ENCODE peak calls at places on chromosomes 11 and 22, in ten cellular contexts. K is OCI-LY7; R is astrocyte of the cerebellum; O is upper lobe of right lung; N is brain microvascular endothelial cell; Q is MM.1S; B is small intestine; C is naive thymus-derived CD4-positive, alpha-beta T cell; E is CD4-positive, CD25-positive, alpha-beta regulatory T cell; A is coronary artery. J is an unnamed sample.

GRCh38 chr11:73312806-73313403 is 4.8 kb downstream of the ARHGEF17 start:
- DNase-seq in K (no peak), R (no peak), O (no peak), N (peak), Q (no peak), B (no peak), C (no peak), E (no peak), A (no peak), J (no peak)

GRCh38 chr11:59187587-59187986 is 15.7 kb downstream of the DTX4 start:
- DNase-seq in K (no peak), R (no peak), O (peak), N (no peak), Q (no peak), B (peak), C (no peak), E (no peak), A (no peak), J (no peak)

GRCh38 chr11:65182258-65183170 is 786 bp downstream of the CAPN1 start:
- DNase-seq in K (peak), R (no peak), O (peak), N (no peak), Q (no peak), B (peak), C (no peak), E (no peak), A (no peak), J (no peak)

GRCh38 chr11:119320593-119321524 is 3.9 kb upstream of the MCAM start:
- DNase-seq in K (peak), R (no peak), O (peak), N (peak), Q (peak), B (peak), C (peak), E (peak), A (peak), J (no peak)

GRCh38 chr22:39915295-39915726 is 14.4 kb downstream of the GRAP2 start:
- DNase-seq in K (no peak), R (no peak), O (no peak), N (no peak), Q (no peak), B (no peak), C (no peak), E (no peak), A (no peak), J (no peak)

GRCh38 chr11:103682318-103683184 is 353.9 kb upstream of the DDI1 start:
- DNase-seq in K (peak), R (peak), O (no peak), N (peak), Q (peak), B (peak), C (peak), E (peak), A (peak), J (peak)

GRCh38 chr11:61162092-61162935 is 1.1 kb upstream of the VPS37C start:
- DNase-seq in K (peak), R (no peak), O (no peak), N (peak), Q (peak), B (peak), C (peak), E (peak), A (no peak), J (no peak)

GRCh38 chr22:36486619-36487384 is 5.4 kb upstream of the TXN2 start:
- DNase-seq in K (peak), R (no peak), O (no peak), N (peak), Q (peak), B (peak), C (peak), E (peak), A (no peak), J (peak)

GRCh38 chr22:45460288-45461109 is 42.2 kb upstream of the FBLN1 start:
- DNase-seq in K (no peak), R (no peak), O (no peak), N (no peak), Q (no peak), B (no peak), C (no peak), E (no peak), A (no peak), J (no peak)

GRCh38 chr11:31827458-31828206 is 16.5 kb upstream of the PAX6 start:
- DNase-seq in K (no peak), R (no peak), O (no peak), N (no peak), Q (no peak), B (no peak), C (no peak), E (no peak), A (no peak), J (no peak)

GRCh38 chr11:129275825-129276224 is 83.7 kb upstream of the ARHGAP32 start:
- DNase-seq in K (no peak), R (no peak), O (no peak), N (no peak), Q (no peak), B (peak), C (no peak), E (no peak), A (no peak), J (no peak)
- H3K4me3 ChIP-seq in K (no peak), R (no peak), O (no peak), N (no peak), Q (no peak), B (no peak), C (no peak), E (no peak), A (no peak), J (no peak)

GRCh38 chr11:78557236-78557635 is 17.4 kb downstream of the NARS2 start:
- DNase-seq in K (no peak), R (no peak), O (no peak), N (no peak), Q (no peak), B (no peak), C (no peak), E (no peak), A (no peak), J (no peak)

GRCh38 chr11:78562398-78562797 is 12.3 kb downstream of the NARS2 start:
- DNase-seq in K (no peak), R (peak), O (no peak), N (no peak), Q (no peak), B (no peak), C (no peak), E (no peak), A (no peak), J (no peak)

GRCh38 chr11:78560066-78560597 is 14.5 kb downstream of the NARS2 start:
- DNase-seq in K (no peak), R (no peak), O (no peak), N (no peak), Q (no peak), B (no peak), C (no peak), E (no peak), A (no peak), J (no peak)

GRCh38 chr11:78564037-78564888 is 10.4 kb downstream of the NARS2 start:
- DNase-seq in K (peak), R (peak), O (no peak), N (peak), Q (peak), B (peak), C (peak), E (peak), A (no peak), J (peak)

GRCh38 chr11:78560826-78561484 is 13.7 kb downstream of the NARS2 start:
- DNase-seq in K (no peak), R (no peak), O (no peak), N (no peak), Q (no peak), B (peak), C (no peak), E (no peak), A (no peak), J (no peak)
- H3K4me3 ChIP-seq in K (no peak), R (no peak), O (peak), N (no peak), Q (no peak), B (no peak), C (no peak), E (peak), A (peak), J (no peak)

GRCh38 chr22:38080847-38081635 is 2.9 kb downstream of the SLC16A8 start:
- DNase-seq in K (no peak), R (no peak), O (no peak), N (no peak), Q (no peak), B (no peak), C (no peak), E (no peak), A (no peak), J (no peak)
- H3K4me3 ChIP-seq in K (no peak), R (peak), O (peak), N (peak), Q (no peak), B (no peak), C (no peak), E (no peak), A (peak), J (no peak)

DNA sequence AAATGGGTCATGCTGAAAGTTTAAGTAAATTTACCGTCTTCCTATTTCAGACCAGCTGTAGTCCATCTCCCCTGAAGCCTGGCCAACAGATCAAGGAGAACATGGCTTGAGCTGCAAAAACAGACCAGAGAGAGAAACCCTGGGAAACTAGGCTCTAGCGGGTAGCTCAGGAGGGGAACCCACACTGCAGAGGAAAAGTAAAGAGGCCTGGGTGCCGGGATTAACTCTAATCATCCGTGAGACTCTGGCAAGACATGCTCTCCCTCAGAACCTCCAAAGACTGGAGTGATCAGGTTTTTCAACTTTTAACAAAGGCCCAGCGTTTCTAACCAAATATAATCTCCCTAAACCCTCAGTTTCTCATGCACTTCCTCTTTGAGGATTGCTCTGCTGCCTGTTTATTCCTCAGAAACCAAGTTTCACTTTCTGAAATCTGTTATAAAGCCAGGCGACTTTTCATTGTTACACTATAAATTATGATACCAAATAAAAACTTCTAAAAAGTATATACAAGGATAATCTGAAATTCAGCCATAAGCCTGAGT is 67.4 kb downstream of the GAB2 start:
- DNase-seq in K (peak), R (no peak), O (no peak), N (no peak), Q (no peak), B (no peak), C (no peak), E (no peak), A (no peak), J (no peak)
- H3K4me3 ChIP-seq in K (peak), R (no peak), O (peak), N (no peak), Q (peak), B (no peak), C (no peak), E (no peak), A (peak), J (no peak)

DNA sequence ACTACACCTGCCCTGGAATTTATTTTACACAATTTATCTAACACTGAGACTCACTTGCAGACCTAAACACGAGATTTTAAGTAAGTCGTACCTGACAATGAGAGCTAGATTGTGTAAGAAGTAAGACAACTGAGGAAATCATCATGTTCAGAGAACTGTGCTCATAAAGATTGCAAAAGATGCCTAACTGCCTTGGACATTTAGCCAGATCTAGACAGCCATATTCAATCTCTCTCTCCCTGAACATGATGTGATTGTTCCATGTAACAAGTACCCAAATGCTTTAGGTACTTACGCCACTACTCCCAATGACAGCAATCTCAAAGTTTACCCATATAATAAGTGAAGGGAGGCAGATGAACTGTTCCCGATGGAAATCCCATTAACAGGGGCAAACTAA is 209.8 kb upstream of the PITPNB start:
- DNase-seq in K (no peak), R (no peak), O (no peak), N (no peak), Q (no peak), B (no peak), C (no peak), E (no peak), A (no peak), J (no peak)
- H3K4me3 ChIP-seq in K (no peak), R (no peak), O (no peak), N (no peak), Q (no peak), B (no peak), C (no peak), E (no peak), A (no peak), J (no peak)

GRCh38 chr11:47104337-47104950 is 72.2 kb downstream of the ARFGAP2 start:
- DNase-seq in K (peak), R (peak), O (no peak), N (peak), Q (no peak), B (no peak), C (no peak), E (no peak), A (no peak), J (no peak)
- H3K4me3 ChIP-seq in K (peak), R (no peak), O (no peak), N (no peak), Q (no peak), B (no peak), C (no peak), E (no peak), A (no peak), J (no peak)

GRCh38 chr11:2304156-2305139 is 2.6 kb downstream of the TSPAN32 start:
- DNase-seq in K (no peak), R (no peak), O (peak), N (no peak), Q (no peak), B (no peak), C (no peak), E (no peak), A (peak), J (no peak)
- H3K4me3 ChIP-seq in K (no peak), R (no peak), O (no peak), N (no peak), Q (no peak), B (no peak), C (peak), E (no peak), A (no peak), J (no peak)

DNA sequence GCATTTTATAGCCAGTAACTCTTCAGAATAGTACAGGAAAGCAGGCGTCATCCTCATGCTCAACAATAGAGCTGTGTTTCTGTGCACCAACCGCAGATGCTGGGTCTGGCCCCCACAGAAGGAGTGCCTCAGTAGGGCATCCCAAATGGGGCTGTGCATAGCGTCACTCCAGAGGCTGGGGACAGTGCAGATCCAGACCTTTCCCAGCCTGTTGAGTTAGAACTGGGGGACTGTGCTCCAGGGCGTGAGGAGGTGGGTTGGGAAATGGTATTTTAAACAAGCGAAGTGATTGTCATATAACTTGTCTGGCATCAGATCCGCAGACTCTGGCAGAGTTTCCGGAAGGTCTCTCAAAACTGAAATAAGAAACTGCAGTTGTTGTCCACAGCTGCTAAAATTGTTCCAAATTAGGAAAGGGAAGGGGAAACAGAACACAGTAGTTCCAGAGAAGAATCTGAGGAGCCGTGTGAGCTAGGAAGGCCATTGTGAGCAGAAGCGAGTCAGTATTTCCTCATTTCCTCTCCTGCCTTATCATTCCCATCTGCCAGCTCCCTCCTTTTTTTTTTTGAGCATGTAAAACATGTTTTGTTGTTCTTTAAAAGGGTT is 52.2 kb downstream of the JAM3 start:
- DNase-seq in K (no peak), R (no peak), O (no peak), N (peak), Q (no peak), B (no peak), C (no peak), E (no peak), A (no peak), J (no peak)
- H3K4me3 ChIP-seq in K (no peak), R (no peak), O (peak), N (peak), Q (no peak), B (no peak), C (no peak), E (no peak), A (peak), J (no peak)

GRCh38 chr11:86587559-86588193 is 84.7 kb downstream of the ME3 start:
- DNase-seq in K (no peak), R (no peak), O (no peak), N (no peak), Q (no peak), B (no peak), C (no peak), E (no peak), A (no peak), J (no peak)

GRCh38 chr11:86591631-86592030 is 80.8 kb downstream of the ME3 start:
- DNase-seq in K (no peak), R (no peak), O (no peak), N (peak), Q (no peak), B (no peak), C (no peak), E (no peak), A (no peak), J (no peak)

GRCh38 chr11:86589856-86590589 is 82.4 kb downstream of the ME3 start:
- DNase-seq in K (no peak), R (no peak), O (no peak), N (no peak), Q (no peak), B (no peak), C (no peak), E (no peak), A (no peak), J (no peak)

GRCh38 chr11:86588566-86589090 is 83.8 kb downstream of the ME3 start:
- DNase-seq in K (no peak), R (no peak), O (no peak), N (no peak), Q (no peak), B (no peak), C (no peak), E (no peak), A (no peak), J (no peak)

DNA sequence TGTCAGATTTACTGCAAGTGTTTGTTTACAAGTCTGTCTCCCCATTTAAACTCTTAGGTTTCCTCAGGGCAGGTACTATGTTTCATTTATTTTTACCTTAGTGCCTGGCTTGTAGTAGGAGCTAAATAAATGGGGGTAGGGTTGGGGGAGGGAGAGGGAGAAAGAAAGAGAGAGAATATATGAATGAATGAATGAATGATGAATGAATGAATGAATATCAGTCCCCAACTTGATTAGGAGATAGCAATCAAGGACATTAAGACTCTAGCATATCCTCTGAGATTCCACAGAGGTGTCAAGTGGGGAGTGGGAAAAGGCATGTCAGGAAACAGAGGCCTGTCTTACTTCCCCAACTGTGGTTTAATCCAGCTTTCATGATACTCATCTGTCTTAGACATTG is 83.2 kb downstream of the ME3 start:
- DNase-seq in K (no peak), R (no peak), O (no peak), N (no peak), Q (no peak), B (no peak), C (no peak), E (no peak), A (no peak), J (no peak)
- H3K4me3 ChIP-seq in K (no peak), R (no peak), O (no peak), N (no peak), Q (no peak), B (no peak), C (no peak), E (no peak), A (no peak), J (no peak)

J was measured in Jurkat, Clone E6-1.